ENCODE peak calls at places on chromosomes 13 and 19, in eight cellular contexts. One of them, this sample, is unnamed.

GRCh38 chr19:45901912-45902650 is at the start of gene MYPOP:
- DNase-seq in ELF-1: no peak
- DNase-seq in fibroblast of the conjunctiva: no peak
- DNase-seq in A549: no peak
- DNase-seq in right cardiac atrium: peak; percentile 62
- DNase-seq in tibial nerve: peak; percentile 9
- DNase-seq in HTR-8/SVneo: no peak
- DNase-seq in GM23248: peak; percentile 40
- DNase-seq in this sample: peak; percentile 14

GRCh38 chr19:46288896-46289588 is 7.8 kb upstream of the HIF3A start:
- DNase-seq in ELF-1: no peak
- DNase-seq in fibroblast of the conjunctiva: peak; percentile 57
- DNase-seq in A549: peak; percentile 73
- DNase-seq in right cardiac atrium: peak; percentile 59
- DNase-seq in tibial nerve: no peak
- DNase-seq in HTR-8/SVneo: peak; percentile 48
- DNase-seq in GM23248: peak; percentile 93
- DNase-seq in this sample: peak; percentile 97

GRCh38 chr13:44052843-44053607 is 173.3 kb downstream of the LACC1 start:
- DNase-seq in ELF-1: peak; percentile 75
- DNase-seq in fibroblast of the conjunctiva: no peak
- DNase-seq in A549: no peak
- DNase-seq in right cardiac atrium: peak; percentile 49
- DNase-seq in tibial nerve: no peak
- DNase-seq in HTR-8/SVneo: no peak
- DNase-seq in GM23248: peak; percentile 10
- DNase-seq in this sample: peak; percentile 47

GRCh38 chr13:20546559-20546958 is 20.4 kb upstream of the IFT88 start:
- DNase-seq in ELF-1: no peak
- DNase-seq in fibroblast of the conjunctiva: no peak
- DNase-seq in A549: no peak
- DNase-seq in right cardiac atrium: no peak
- DNase-seq in tibial nerve: no peak
- DNase-seq in HTR-8/SVneo: no peak
- DNase-seq in GM23248: no peak
- DNase-seq in this sample: no peak

GRCh38 chr19:6825076-6825774 is 52.7 kb downstream of the VAV1 start:
- DNase-seq in ELF-1: no peak
- DNase-seq in fibroblast of the conjunctiva: no peak
- DNase-seq in A549: no peak
- DNase-seq in right cardiac atrium: no peak
- DNase-seq in tibial nerve: no peak
- DNase-seq in HTR-8/SVneo: no peak
- DNase-seq in GM23248: no peak
- DNase-seq in this sample: no peak

GRCh38 chr13:113818700-113819295 is 45.1 kb downstream of the GAS6 start:
- DNase-seq in ELF-1: no peak
- DNase-seq in fibroblast of the conjunctiva: no peak
- DNase-seq in A549: no peak
- DNase-seq in right cardiac atrium: peak; percentile 70
- DNase-seq in tibial nerve: no peak
- DNase-seq in HTR-8/SVneo: no peak
- DNase-seq in GM23248: no peak
- DNase-seq in this sample: no peak

GRCh38 chr13:78228940-78229339 is 310.3 kb upstream of the EDNRB start:
- DNase-seq in ELF-1: no peak
- DNase-seq in fibroblast of the conjunctiva: no peak
- DNase-seq in A549: no peak
- DNase-seq in right cardiac atrium: no peak
- DNase-seq in tibial nerve: no peak
- DNase-seq in HTR-8/SVneo: no peak
- DNase-seq in GM23248: no peak
- DNase-seq in this sample: peak; percentile 21

GRCh38 chr13:93318538-93318937 is 91.9 kb downstream of the GPC6 start:
- DNase-seq in ELF-1: no peak
- DNase-seq in fibroblast of the conjunctiva: no peak
- DNase-seq in A549: peak; percentile 4
- DNase-seq in right cardiac atrium: no peak
- DNase-seq in tibial nerve: no peak
- DNase-seq in HTR-8/SVneo: no peak
- DNase-seq in GM23248: peak; percentile 42
- DNase-seq in this sample: no peak

GRCh38 chr13:104163866-104164630 is 1097.8 kb upstream of the SLC10A2 start:
- DNase-seq in ELF-1: no peak
- DNase-seq in fibroblast of the conjunctiva: no peak
- DNase-seq in A549: no peak
- DNase-seq in right cardiac atrium: no peak
- DNase-seq in tibial nerve: no peak
- DNase-seq in HTR-8/SVneo: no peak
- DNase-seq in GM23248: no peak
- DNase-seq in this sample: no peak

GRCh38 chr19:45492627-45493470 is 4.0 kb downstream of the RTN2 start:
- DNase-seq in ELF-1: peak; percentile 88
- DNase-seq in fibroblast of the conjunctiva: peak; percentile 56
- DNase-seq in A549: peak; percentile 73
- DNase-seq in right cardiac atrium: peak; percentile 88
- DNase-seq in tibial nerve: no peak
- DNase-seq in HTR-8/SVneo: no peak
- DNase-seq in GM23248: peak; percentile 73
- DNase-seq in this sample: peak; percentile 71

GRCh38 chr13:33146843-33147611 is 130.8 kb downstream of the KL start:
- DNase-seq in ELF-1: no peak
- DNase-seq in fibroblast of the conjunctiva: no peak
- DNase-seq in A549: no peak
- DNase-seq in right cardiac atrium: no peak
- DNase-seq in tibial nerve: no peak
- DNase-seq in HTR-8/SVneo: no peak
- DNase-seq in GM23248: no peak
- DNase-seq in this sample: no peak

GRCh38 chr13:49810464-49810824 is 18.0 kb upstream of the KPNA3 start:
- DNase-seq in ELF-1: no peak
- DNase-seq in fibroblast of the conjunctiva: no peak
- DNase-seq in A549: no peak
- DNase-seq in right cardiac atrium: no peak
- DNase-seq in tibial nerve: no peak
- DNase-seq in HTR-8/SVneo: no peak
- DNase-seq in GM23248: no peak
- DNase-seq in this sample: no peak

GRCh38 chr19:9751449-9751848 is 17.1 kb downstream of the ZNF846 start:
- DNase-seq in ELF-1: no peak
- DNase-seq in fibroblast of the conjunctiva: no peak
- DNase-seq in A549: no peak
- DNase-seq in right cardiac atrium: no peak
- DNase-seq in tibial nerve: no peak
- DNase-seq in HTR-8/SVneo: no peak
- DNase-seq in GM23248: no peak
- DNase-seq in this sample: no peak

GRCh38 chr19:33947565-33947964 is 150.9 kb downstream of the KCTD15 start:
- DNase-seq in ELF-1: no peak
- DNase-seq in fibroblast of the conjunctiva: no peak
- DNase-seq in A549: no peak
- DNase-seq in right cardiac atrium: no peak
- DNase-seq in tibial nerve: no peak
- DNase-seq in HTR-8/SVneo: no peak
- DNase-seq in GM23248: no peak
- DNase-seq in this sample: peak; percentile 6

GRCh38 chr19:571127-571974 is 1.0 kb upstream of the BSG start:
- DNase-seq in ELF-1: peak; percentile 85
- DNase-seq in fibroblast of the conjunctiva: no peak
- DNase-seq in A549: peak; percentile 76
- DNase-seq in right cardiac atrium: peak; percentile 67
- DNase-seq in tibial nerve: no peak
- DNase-seq in HTR-8/SVneo: no peak
- DNase-seq in GM23248: peak; percentile 61
- DNase-seq in this sample: peak; percentile 64

GRCh38 chr19:18197306-18197705 is 4.3 kb downstream of the MPV17L2 start:
- DNase-seq in ELF-1: no peak
- DNase-seq in fibroblast of the conjunctiva: no peak
- DNase-seq in A549: no peak
- DNase-seq in right cardiac atrium: peak; percentile 48
- DNase-seq in tibial nerve: no peak
- DNase-seq in HTR-8/SVneo: no peak
- DNase-seq in GM23248: no peak
- DNase-seq in this sample: no peak

GRCh38 chr19:38912600-38913514 is 871 bp upstream of the CCER2 start:
- DNase-seq in ELF-1: no peak
- DNase-seq in fibroblast of the conjunctiva: no peak
- DNase-seq in A549: no peak
- DNase-seq in right cardiac atrium: no peak
- DNase-seq in tibial nerve: no peak
- DNase-seq in HTR-8/SVneo: no peak
- DNase-seq in GM23248: no peak
- DNase-seq in this sample: no peak

GRCh38 chr13:44899967-44900366 is 89.3 kb downstream of the NUFIP1 start:
- DNase-seq in ELF-1: no peak
- DNase-seq in fibroblast of the conjunctiva: no peak
- DNase-seq in A549: no peak
- DNase-seq in right cardiac atrium: no peak
- DNase-seq in tibial nerve: no peak
- DNase-seq in HTR-8/SVneo: no peak
- DNase-seq in GM23248: no peak
- DNase-seq in this sample: no peak

This sample was measured in ELR.